ENCODE peak calls at places on chromosomes 11 and 22, in six cellular contexts. L is testis, Z is heart left ventricle, E is uterus, F is sigmoid colon, M is K562. J is an unnamed sample.

GRCh38 chr11:30172872-30173271 is 57.9 kb upstream of the FSHB start:
- DNase-seq in L (peak; percentile 37), Z (no peak), E (no peak), F (no peak), M (no peak), J (no peak)

GRCh38 chr11:2558402-2558801 is 113.6 kb downstream of the KCNQ1 start:
- DNase-seq in L (no peak), Z (peak; percentile 57), E (no peak), F (peak; percentile 46), M (no peak), J (no peak)

GRCh38 chr22:49295851-49296560 is 531.7 kb downstream of the BRD1 start:
- DNase-seq in L (peak; percentile 10), Z (peak; percentile 51), E (no peak), F (no peak), M (no peak), J (no peak)

GRCh38 chr22:33401291-33401690 is 343.1 kb upstream of the SYN3 start:
- DNase-seq in L (no peak), Z (no peak), E (no peak), F (no peak), M (no peak), J (no peak)

GRCh38 chr11:121476379-121477032 is 23.7 kb upstream of the SORL1-AS1 start:
- DNase-seq in L (no peak), Z (no peak), E (no peak), F (no peak), M (no peak), J (no peak)

GRCh38 chr11:93775289-93775688 is 8.8 kb upstream of the MED17 start:
- DNase-seq in L (no peak), Z (no peak), E (no peak), F (no peak), M (peak; percentile 39), J (peak; percentile 33)

GRCh38 chr11:123519055-123519796 is 89.2 kb downstream of the GRAMD1B start:
- DNase-seq in L (no peak), Z (no peak), E (no peak), F (no peak), M (no peak), J (no peak)

GRCh38 chr11:135033545-135033944 is 621.5 kb upstream of the B3GAT1 start:
- DNase-seq in L (peak; percentile 56), Z (no peak), E (no peak), F (no peak), M (no peak), J (no peak)

GRCh38 chr11:7672960-7673723 is at the start of gene CYB5R2:
- DNase-seq in L (peak; percentile 83), Z (peak; percentile 84), E (peak; percentile 84), F (peak; percentile 83), M (peak; percentile 69), J (no peak)
- TF ChIP-seq POLR2A in L (no peak), Z (no peak), E (peak; percentile 43), F (no peak), M (no peak), J (no peak)

DNA sequence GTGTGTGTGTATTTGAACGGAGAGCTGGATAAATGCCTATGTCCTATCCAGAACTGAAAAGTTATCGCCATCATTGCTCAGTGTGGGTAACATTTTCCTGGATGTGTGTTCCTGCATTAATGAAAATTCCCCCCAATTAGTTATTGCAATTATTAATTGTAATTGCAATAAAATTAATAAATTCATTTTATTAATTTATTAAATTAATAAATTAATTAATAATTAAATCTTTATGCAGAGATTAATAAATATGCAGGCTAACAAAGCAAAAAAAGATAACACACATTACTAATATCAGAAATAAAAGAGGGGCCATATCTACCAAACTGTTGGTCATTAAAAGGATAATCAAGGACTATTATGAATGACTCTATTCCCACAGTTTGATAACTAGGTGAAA is 3.6 kb downstream of the RFPL3 start:
- DNase-seq in L (no peak), Z (no peak), E (no peak), F (no peak), M (no peak), J (no peak)
- TF ChIP-seq POLR2A in L (no peak), Z (no peak), E (no peak), F (no peak), M (no peak), J (no peak)

DNA sequence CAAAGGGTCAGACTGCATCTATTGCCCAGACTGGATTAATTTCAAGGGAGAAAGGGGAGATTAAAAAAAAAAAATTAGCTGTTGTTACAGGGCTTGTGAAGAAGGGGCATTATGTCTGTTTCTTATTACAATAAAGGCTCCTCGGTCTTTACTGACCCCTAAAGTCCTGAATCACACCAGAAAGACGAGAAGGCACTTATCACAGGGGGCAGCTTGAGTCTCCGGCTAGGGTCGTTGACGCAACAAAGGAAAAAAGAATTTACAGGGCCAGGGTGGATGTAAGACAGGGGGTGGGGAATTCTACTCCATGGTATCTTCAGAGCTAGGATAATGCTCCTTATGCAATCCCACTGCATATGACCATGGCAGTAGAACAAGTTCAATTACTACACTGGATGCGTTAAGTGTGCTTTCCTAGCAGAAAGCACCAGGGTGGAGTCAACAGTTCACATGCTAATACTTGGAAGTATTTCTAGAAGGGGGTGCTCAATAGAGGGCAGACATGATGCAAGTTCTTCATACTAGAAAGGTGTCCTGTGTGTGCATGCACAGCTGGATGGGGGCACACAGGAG is 16.5 kb downstream of the DDX17 start:
- DNase-seq in L (no peak), Z (no peak), E (no peak), F (no peak), M (no peak), J (no peak)
- TF ChIP-seq POLR2A in L (no peak), Z (no peak), E (no peak), F (no peak), M (peak; percentile 59), J (no peak)

GRCh38 chr22:20152464-20152890 is 1.6 kb upstream of the CCDC188 start:
- DNase-seq in L (no peak), Z (no peak), E (no peak), F (no peak), M (no peak), J (no peak)
- TF ChIP-seq POLR2A in L (no peak), Z (no peak), E (no peak), F (no peak), M (no peak), J (no peak)

DNA sequence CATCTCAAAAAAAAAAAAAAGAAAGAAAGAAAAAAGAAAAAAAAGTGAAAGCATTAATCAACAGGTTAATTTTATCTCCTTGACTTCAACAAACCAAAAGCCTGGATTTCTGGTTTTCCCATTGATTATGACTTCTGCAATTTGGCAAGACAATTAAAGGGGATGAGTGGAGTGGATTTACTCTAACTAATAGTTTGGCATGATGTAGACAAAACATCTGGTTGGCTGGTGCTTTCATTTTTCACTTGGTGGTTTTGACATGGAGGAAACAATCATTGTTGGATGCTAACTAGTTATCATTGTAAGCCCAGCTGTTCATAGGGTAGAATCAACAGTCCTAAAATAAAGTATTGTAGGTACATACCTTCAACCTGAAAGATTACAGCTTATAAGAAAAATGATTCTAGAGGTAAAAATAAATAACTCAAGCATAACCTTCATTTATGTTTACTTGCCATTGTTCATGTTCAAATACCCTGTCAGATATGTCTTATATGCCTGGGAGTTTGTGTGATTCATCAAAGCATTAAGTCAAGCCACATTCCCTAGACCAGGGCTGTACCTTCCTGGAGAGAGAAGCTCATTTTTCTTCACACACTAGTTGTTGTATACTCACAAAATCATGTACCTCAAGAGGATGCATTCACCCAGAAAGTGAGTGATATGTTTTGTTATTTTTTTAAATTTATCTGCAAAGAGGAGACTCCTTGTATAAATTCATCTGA is 15.1 kb downstream of the FIBIN start:
- DNase-seq in L (no peak), Z (no peak), E (no peak), F (no peak), M (no peak), J (no peak)
- TF ChIP-seq POLR2A in L (no peak), Z (no peak), E (no peak), F (no peak), M (no peak), J (no peak)

GRCh38 chr11:57414612-57415212 is 12.2 kb downstream of the SLC43A3 start:
- DNase-seq in L (no peak), Z (no peak), E (no peak), F (no peak), M (no peak), J (no peak)

GRCh38 chr11:57421066-57421465 is 5.9 kb downstream of the SLC43A3 start:
- DNase-seq in L (no peak), Z (peak; percentile 10), E (no peak), F (no peak), M (no peak), J (no peak)

GRCh38 chr11:57416436-57416835 is 10.5 kb downstream of the SLC43A3 start:
- DNase-seq in L (no peak), Z (no peak), E (no peak), F (no peak), M (no peak), J (no peak)

GRCh38 chr11:57413681-57414080 is 13.2 kb downstream of the SLC43A3 start:
- DNase-seq in L (no peak), Z (no peak), E (no peak), F (no peak), M (no peak), J (no peak)

GRCh38 chr11:57417056-57417455 is 9.9 kb downstream of the SLC43A3 start:
- DNase-seq in L (peak; percentile 20), Z (no peak), E (no peak), F (peak; percentile 70), M (no peak), J (no peak)
- TF ChIP-seq POLR2A in L (no peak), Z (no peak), E (no peak), F (no peak), M (no peak), J (no peak)